ENCODE peak calls at places on chromosomes 2 and 18, in five cellular contexts. L, U, Y, D and R are unnamed samples.

GRCh38 chr2:227717687-227718567 is at the start of gene SLC19A3:
- DNase-seq in D (peak), Y (peak), U (peak), L (peak), R (no peak)

GRCh38 chr2:41836944-41837343 is 210.9 kb upstream of the PKDCC start:
- DNase-seq in D (peak), L (no peak), Y (no peak), U (peak), R (no peak)

GRCh38 chr18:8416212-8417019 is 192.8 kb upstream of the RAB12 start:
- DNase-seq in U (no peak), L (peak), Y (no peak), D (no peak), R (no peak)

GRCh38 chr2:195051401-195051800 is 605.6 kb upstream of the SLC39A10 start:
- DNase-seq in L (no peak), U (no peak), D (no peak), Y (no peak), R (no peak)

GRCh38 chr18:2979027-2979570 is 33.8 kb downstream of the LPIN2 start:
- DNase-seq in L (no peak), Y (no peak), U (no peak), D (no peak), R (no peak)

GRCh38 chr2:137897082-137897481 is 67.2 kb upstream of the HNMT start:
- DNase-seq in U (no peak), L (peak), D (no peak), Y (no peak), R (no peak)

GRCh38 chr2:26942543-26943295 is 27.7 kb upstream of the MAPRE3 start:
- DNase-seq in U (peak), Y (peak), D (peak), L (peak), R (no peak)

GRCh38 chr18:76905821-76906220 is 83.5 kb downstream of the ZNF236 start:
- DNase-seq in U (no peak), L (no peak), Y (no peak), D (no peak), R (no peak)

GRCh38 chr2:226673314-226673723 is 126.3 kb downstream of the IRS1 start:
- DNase-seq in U (no peak), Y (no peak), L (no peak), D (no peak), R (no peak)

GRCh38 chr2:158464426-158465281 is 7.9 kb downstream of the PKP4 start:
- DNase-seq in L (peak), D (no peak), Y (peak), U (peak), R (no peak)

GRCh38 chr2:131146255-131146654 is 41.1 kb downstream of the PLEKHB2 start:
- DNase-seq in L (no peak), D (no peak), U (no peak), Y (no peak), R (no peak)

GRCh38 chr2:122136071-122136470 is 380.6 kb downstream of the TSN start:
- DNase-seq in D (no peak), L (peak), U (peak), Y (peak), R (no peak)

GRCh38 chr2:56681659-56682396 is 498.0 kb downstream of the CCDC85A start:
- DNase-seq in L (no peak), Y (no peak), D (no peak), U (no peak), R (no peak)

GRCh38 chr2:205712508-205712907 is 30.2 kb downstream of the NRP2 start:
- DNase-seq in D (no peak), U (no peak), Y (no peak), L (no peak), R (no peak)

GRCh38 chr2:241801611-241802420 is 7.2 kb upstream of the NEU4 start:
- DNase-seq in D (peak), L (no peak), U (peak), Y (peak), R (no peak)

GRCh38 chr2:160534996-160535395 is 41.4 kb upstream of the RBMS1 start:
- DNase-seq in D (no peak), U (no peak), L (no peak), Y (no peak), R (no peak)

GRCh38 chr18:12933323-12933722 is 14.5 kb upstream of the SEH1L start:
- DNase-seq in Y (no peak), L (peak), D (no peak), U (no peak), R (no peak)

GRCh38 chr2:118403658-118404451 is 315.6 kb downstream of the INSIG2 start:
- DNase-seq in U (no peak), Y (no peak), D (no peak), L (no peak), R (no peak)

GRCh38 chr2:222547108-222547507 is 108.8 kb downstream of the FARSB start:
- DNase-seq in L (no peak), Y (no peak), D (no peak), U (no peak), R (no peak)

GRCh38 chr2:205868773-205869333 is 186.6 kb downstream of the NRP2 start:
- DNase-seq in L (no peak), U (no peak), Y (no peak), D (no peak), R (no peak)

GRCh38 chr2:129189617-129190016 is 789.8 kb upstream of the RAB6C start:
- DNase-seq in D (no peak), U (no peak), L (no peak), Y (no peak), R (no peak)

GRCh38 chr2:223034241-223034933 is 17.6 kb upstream of the KCNE4 start:
- DNase-seq in Y (no peak), D (no peak), L (no peak), U (no peak), R (no peak)

GRCh38 chr18:80191264-80191663 is 56.0 kb downstream of the PARD6G start:
- DNase-seq in D (peak), U (no peak), Y (no peak), L (no peak), R (no peak)

GRCh38 chr2:38933653-38934052 is 44.0 kb downstream of the ARHGEF33 start:
- DNase-seq in D (no peak), L (no peak), U (no peak), Y (peak), R (no peak)

GRCh38 chr2:39778233-39778632 is 825 bp downstream of the THUMPD2 start:
- DNase-seq in L (no peak), Y (peak), U (no peak), D (no peak), R (no peak)

GRCh38 chr2:23925702-23926288 is 1.1 kb downstream of the ATAD2B start:
- DNase-seq in D (no peak), Y (no peak), U (peak), L (peak), R (peak)

GRCh38 chr2:68258854-68259253 is 6.5 kb upstream of the PPP3R1 start:
- DNase-seq in D (no peak), U (no peak), L (no peak), Y (no peak), R (no peak)

GRCh38 chr2:18976112-18976961 is 382.1 kb downstream of the OSR1 start:
- DNase-seq in Y (no peak), L (no peak), U (no peak), D (no peak), R (no peak)

GRCh38 chr2:42367835-42368234 is 6.8 kb upstream of the COX7A2L start:
- DNase-seq in D (no peak), L (no peak), U (no peak), Y (no peak), R (no peak)

GRCh38 chr18:79988925-79989361 is 580 bp upstream of the TXNL4A start:
- DNase-seq in L (no peak), D (no peak), U (no peak), Y (no peak), R (no peak)

GRCh38 chr18:57780318-57781127 is 22.6 kb downstream of the ATP8B1 start:
- DNase-seq in D (no peak), L (no peak), Y (no peak), U (peak), R (peak)

GRCh38 chr2:120175000-120175581 is 48.1 kb downstream of the TMEM185B start:
- DNase-seq in U (peak), D (no peak), Y (peak), L (peak), R (no peak)

GRCh38 chr2:230414302-230414701 is 1.7 kb upstream of the SP100 start:
- DNase-seq in U (no peak), D (no peak), L (no peak), Y (no peak), R (no peak)

GRCh38 chr2:2325538-2325937 is 5.5 kb downstream of the MYT1L start:
- DNase-seq in U (no peak), L (no peak), D (no peak), Y (peak), R (no peak)

GRCh38 chr2:215716971-215717370 is 281.1 kb upstream of the FN1 start:
- DNase-seq in U (no peak), L (no peak), D (no peak), Y (no peak), R (no peak)

GRCh38 chr2:215712850-215713230 is 277.0 kb upstream of the FN1 start:
- DNase-seq in D (no peak), Y (no peak), L (peak), U (no peak), R (no peak)

GRCh38 chr2:215712219-215712849 is 276.5 kb upstream of the FN1 start:
- DNase-seq in Y (no peak), D (no peak), L (peak), U (no peak), R (no peak)

GRCh38 chr2:215711484-215712034 is 275.7 kb upstream of the FN1 start:
- DNase-seq in Y (no peak), D (no peak), L (peak), U (no peak), R (no peak)

DNA sequence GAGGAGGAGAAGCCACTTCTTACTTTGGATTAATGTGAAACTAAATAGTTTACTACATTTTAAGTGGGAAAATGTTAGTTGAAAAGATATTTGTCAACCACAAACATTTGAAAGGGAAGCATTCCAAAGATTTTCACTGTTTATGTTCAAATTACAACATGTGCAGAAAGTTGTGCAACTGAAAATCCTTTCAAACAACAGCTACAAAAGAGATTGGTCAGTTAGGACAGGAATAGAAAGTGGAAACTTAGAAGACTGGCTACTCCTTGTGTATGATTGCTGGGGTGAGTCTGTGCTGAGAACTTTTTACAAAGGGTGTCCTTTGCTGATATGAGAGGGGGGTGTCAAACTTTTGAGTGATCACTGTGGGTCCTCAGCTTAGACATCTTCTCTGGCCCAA is 277.5 kb upstream of the FN1 start:
- DNase-seq in L (peak), U (no peak), Y (no peak), D (no peak), R (no peak)
- H3K9ac ChIP-seq in L (no peak), U (no peak), Y (no peak), D (no peak), R (no peak)

DNA sequence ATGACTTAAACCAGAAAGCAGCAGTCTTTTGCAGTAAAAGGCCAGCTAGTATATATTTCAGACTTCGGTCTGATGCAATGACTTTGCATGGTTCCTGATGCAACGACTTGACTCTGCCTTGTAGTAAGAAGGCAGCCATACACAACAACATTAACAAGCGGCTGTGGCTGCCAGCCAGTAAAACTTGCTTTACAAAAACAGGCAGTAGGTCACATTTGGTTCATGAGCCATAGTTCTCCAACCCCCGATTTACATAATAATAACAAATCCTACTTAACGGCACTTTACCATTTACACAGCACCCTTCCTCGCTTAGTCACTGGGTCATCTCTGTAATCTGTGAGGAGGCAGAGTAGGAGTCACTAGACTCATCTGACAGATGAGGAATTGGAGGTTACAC is 410.3 kb downstream of the LRATD1 start:
- DNase-seq in U (no peak), D (no peak), L (no peak), Y (no peak), R (no peak)
- TF ChIP-seq GABPA in U (no peak), D (no peak), L (no peak), Y (no peak), R (no peak)

GRCh38 chr2:47078541-47079482 is 76.3 kb downstream of the STPG4 start:
- DNase-seq in Y (peak), D (no peak), L (peak), U (peak), R (no peak)

GRCh38 chr2:47076586-47077441 is 78.3 kb downstream of the STPG4 start:
- DNase-seq in Y (peak), U (no peak), D (no peak), L (peak), R (no peak)

GRCh38 chr2:47075361-47076125 is 79.6 kb downstream of the STPG4 start:
- DNase-seq in Y (no peak), D (no peak), L (no peak), U (no peak), R (no peak)

GRCh38 chr2:47076126-47076506 is 79.0 kb downstream of the STPG4 start:
- DNase-seq in U (no peak), D (no peak), L (no peak), Y (no peak), R (no peak)

GRCh38 chr2:47077442-47078117 is 77.5 kb downstream of the STPG4 start:
- DNase-seq in L (no peak), D (no peak), U (no peak), Y (no peak), R (no peak)
- H3K9ac ChIP-seq in L (peak), D (no peak), U (no peak), Y (peak), R (no peak)

GRCh38 chr2:214138779-214139178 is 272.1 kb upstream of the VWC2L start:
- DNase-seq in L (no peak), Y (no peak), D (no peak), U (no peak), R (no peak)

GRCh38 chr2:214139630-214140284 is 271.1 kb upstream of the VWC2L start:
- DNase-seq in U (no peak), Y (no peak), L (no peak), D (no peak), R (no peak)

GRCh38 chr2:214130115-214130514 is 280.7 kb upstream of the VWC2L start:
- DNase-seq in U (no peak), Y (no peak), L (no peak), D (no peak), R (no peak)

GRCh38 chr2:214135966-214136365 is 274.9 kb upstream of the VWC2L start:
- DNase-seq in L (no peak), U (no peak), D (no peak), Y (no peak), R (no peak)
- TF ChIP-seq GABPA in L (no peak), U (no peak), D (no peak), Y (no peak), R (no peak)

DNA sequence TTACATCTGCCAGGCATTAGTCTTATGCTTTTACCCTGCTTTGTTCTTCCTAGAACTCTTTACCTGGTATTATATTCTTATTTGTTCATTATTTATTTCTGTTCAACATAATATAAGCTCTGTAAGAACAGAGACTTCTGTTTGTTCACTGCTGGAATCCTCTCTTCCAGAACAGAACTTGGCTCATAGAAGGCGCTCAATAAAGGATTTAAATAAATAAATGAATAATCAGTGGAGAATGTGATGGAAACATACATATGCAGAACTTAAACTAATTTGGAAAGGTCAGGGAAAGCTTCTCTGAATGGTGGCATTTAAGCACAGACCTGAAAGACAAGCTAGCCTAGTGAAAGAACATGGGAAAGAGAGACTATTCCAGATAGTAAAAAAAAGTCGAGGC is 24.3 kb downstream of the NCKAP1 start:
- DNase-seq in U (no peak), D (no peak), Y (no peak), L (no peak), R (no peak)
- H3K9ac ChIP-seq in U (no peak), D (no peak), Y (no peak), L (no peak), R (no peak)

DNA sequence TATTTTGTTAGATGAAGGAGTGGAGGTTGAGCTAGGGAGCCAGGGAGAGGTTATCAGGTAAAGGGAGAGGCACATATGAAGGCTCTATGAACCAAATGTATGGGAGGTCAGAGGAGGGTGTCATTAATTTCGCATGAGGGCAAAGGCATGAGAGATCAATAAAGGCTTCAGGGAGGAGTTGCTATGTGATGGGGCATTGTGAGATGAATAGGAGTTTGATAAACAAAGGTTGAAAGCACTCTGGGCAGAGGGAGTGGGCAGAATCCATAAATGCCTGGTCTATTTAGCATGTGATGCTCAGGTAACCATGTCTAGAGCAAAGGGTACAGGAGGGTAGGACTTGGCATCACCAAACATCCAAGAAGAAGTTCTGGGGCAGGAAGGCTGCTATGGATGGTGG is 273.4 kb downstream of the HAUS1 start:
- DNase-seq in Y (no peak), L (no peak), U (no peak), D (no peak), R (no peak)
- TF ChIP-seq GABPA in Y (no peak), L (no peak), U (no peak), D (no peak), R (no peak)